ENCODE peak calls at places on chromosomes 3 and 15, in eight cellular contexts. One of them, this sample, is unnamed.

GRCh38 chr3:1583044-1583443 is 490.2 kb downstream of the CNTN6 start:
- DNase-seq in kidney glomerular epithelial cell: no peak
- DNase-seq in CD14-positive monocyte: no peak
- DNase-seq in NCI-H2171 treated with DMSO at 0.1 percent for 48 hours: no peak
- DNase-seq in fibroblast of mammary gland: no peak
- DNase-seq in memory B cell: no peak
- DNase-seq in AG04450: no peak
- DNase-seq in body of pancreas: no peak
- DNase-seq in this sample: no peak

GRCh38 chr3:16871915-16872842 is 12.6 kb upstream of the PLCL2 start:
- DNase-seq in kidney glomerular epithelial cell: no peak
- DNase-seq in CD14-positive monocyte: no peak
- DNase-seq in NCI-H2171 treated with DMSO at 0.1 percent for 48 hours: no peak
- DNase-seq in fibroblast of mammary gland: peak; percentile 66
- DNase-seq in memory B cell: no peak
- DNase-seq in AG04450: no peak
- DNase-seq in body of pancreas: no peak
- DNase-seq in this sample: no peak

GRCh38 chr3:46378426-46378942 is 7.7 kb downstream of the CCR5 start:
- DNase-seq in kidney glomerular epithelial cell: no peak
- DNase-seq in CD14-positive monocyte: peak; percentile 65
- DNase-seq in NCI-H2171 treated with DMSO at 0.1 percent for 48 hours: no peak
- DNase-seq in fibroblast of mammary gland: peak; percentile 57
- DNase-seq in memory B cell: peak; percentile 48
- DNase-seq in AG04450: peak; percentile 13
- DNase-seq in body of pancreas: peak; percentile 58
- DNase-seq in this sample: peak; percentile 54

GRCh38 chr15:80379671-80380070 is 24.5 kb upstream of the ARNT2 start:
- DNase-seq in kidney glomerular epithelial cell: no peak
- DNase-seq in CD14-positive monocyte: no peak
- DNase-seq in NCI-H2171 treated with DMSO at 0.1 percent for 48 hours: no peak
- DNase-seq in fibroblast of mammary gland: no peak
- DNase-seq in memory B cell: no peak
- DNase-seq in AG04450: no peak
- DNase-seq in body of pancreas: no peak
- DNase-seq in this sample: no peak

GRCh38 chr15:59570364-59570763 is 41.2 kb upstream of the GCNT3 start:
- DNase-seq in kidney glomerular epithelial cell: no peak
- DNase-seq in CD14-positive monocyte: no peak
- DNase-seq in NCI-H2171 treated with DMSO at 0.1 percent for 48 hours: no peak
- DNase-seq in fibroblast of mammary gland: no peak
- DNase-seq in memory B cell: no peak
- DNase-seq in AG04450: no peak
- DNase-seq in body of pancreas: no peak
- DNase-seq in this sample: no peak

GRCh38 chr15:80679167-80679804 is 15.8 kb upstream of the ABHD17C start:
- DNase-seq in kidney glomerular epithelial cell: no peak
- DNase-seq in CD14-positive monocyte: no peak
- DNase-seq in NCI-H2171 treated with DMSO at 0.1 percent for 48 hours: no peak
- DNase-seq in fibroblast of mammary gland: no peak
- DNase-seq in memory B cell: no peak
- DNase-seq in AG04450: no peak
- DNase-seq in body of pancreas: no peak
- DNase-seq in this sample: no peak

GRCh38 chr3:142028174-142028833 is 121.0 kb downstream of the TFDP2 start:
- DNase-seq in kidney glomerular epithelial cell: peak; percentile 75
- DNase-seq in CD14-positive monocyte: no peak
- DNase-seq in NCI-H2171 treated with DMSO at 0.1 percent for 48 hours: peak; percentile 81
- DNase-seq in fibroblast of mammary gland: peak; percentile 85
- DNase-seq in memory B cell: peak; percentile 16
- DNase-seq in AG04450: peak; percentile 57
- DNase-seq in body of pancreas: peak; percentile 20
- DNase-seq in this sample: peak; percentile 47

GRCh38 chr3:160409812-160410610 is 10.6 kb downstream of the SMC4 start:
- DNase-seq in kidney glomerular epithelial cell: no peak
- DNase-seq in CD14-positive monocyte: no peak
- DNase-seq in NCI-H2171 treated with DMSO at 0.1 percent for 48 hours: no peak
- DNase-seq in fibroblast of mammary gland: peak; percentile 40
- DNase-seq in memory B cell: no peak
- DNase-seq in AG04450: no peak
- DNase-seq in body of pancreas: no peak
- DNase-seq in this sample: no peak

GRCh38 chr15:68354923-68355322 is 77.0 kb downstream of the ITGA11 start:
- DNase-seq in kidney glomerular epithelial cell: peak; percentile 85
- DNase-seq in CD14-positive monocyte: no peak
- DNase-seq in NCI-H2171 treated with DMSO at 0.1 percent for 48 hours: no peak
- DNase-seq in fibroblast of mammary gland: peak; percentile 96
- DNase-seq in memory B cell: no peak
- DNase-seq in AG04450: peak; percentile 88
- DNase-seq in body of pancreas: no peak
- DNase-seq in this sample: no peak

GRCh38 chr3:46112296-46112695 is 85.0 kb upstream of the XCR1 start:
- DNase-seq in kidney glomerular epithelial cell: no peak
- DNase-seq in CD14-positive monocyte: no peak
- DNase-seq in NCI-H2171 treated with DMSO at 0.1 percent for 48 hours: no peak
- DNase-seq in fibroblast of mammary gland: peak; percentile 62
- DNase-seq in memory B cell: no peak
- DNase-seq in AG04450: no peak
- DNase-seq in body of pancreas: no peak
- DNase-seq in this sample: no peak

GRCh38 chr15:26773485-26773877 is 615 bp upstream of the GABRB3 start:
- DNase-seq in kidney glomerular epithelial cell: no peak
- DNase-seq in CD14-positive monocyte: no peak
- DNase-seq in NCI-H2171 treated with DMSO at 0.1 percent for 48 hours: peak; percentile 93
- DNase-seq in fibroblast of mammary gland: no peak
- DNase-seq in memory B cell: no peak
- DNase-seq in AG04450: no peak
- DNase-seq in body of pancreas: no peak
- DNase-seq in this sample: no peak

GRCh38 chr3:115525726-115526125 is 97.6 kb upstream of the GAP43 start:
- DNase-seq in kidney glomerular epithelial cell: no peak
- DNase-seq in CD14-positive monocyte: no peak
- DNase-seq in NCI-H2171 treated with DMSO at 0.1 percent for 48 hours: no peak
- DNase-seq in fibroblast of mammary gland: no peak
- DNase-seq in memory B cell: no peak
- DNase-seq in AG04450: no peak
- DNase-seq in body of pancreas: no peak
- DNase-seq in this sample: no peak

GRCh38 chr3:66195347-66195783 is 25.4 kb upstream of the SLC25A26 start:
- DNase-seq in kidney glomerular epithelial cell: peak; percentile 38
- DNase-seq in CD14-positive monocyte: no peak
- DNase-seq in NCI-H2171 treated with DMSO at 0.1 percent for 48 hours: peak; percentile 80
- DNase-seq in fibroblast of mammary gland: peak; percentile 52
- DNase-seq in memory B cell: no peak
- DNase-seq in AG04450: peak; percentile 55
- DNase-seq in body of pancreas: peak; percentile 32
- DNase-seq in this sample: no peak

GRCh38 chr3:171718493-171719205 is 91.6 kb downstream of the PLD1 start:
- DNase-seq in kidney glomerular epithelial cell: no peak
- DNase-seq in CD14-positive monocyte: no peak
- DNase-seq in NCI-H2171 treated with DMSO at 0.1 percent for 48 hours: peak; percentile 25
- DNase-seq in fibroblast of mammary gland: no peak
- DNase-seq in memory B cell: no peak
- DNase-seq in AG04450: no peak
- DNase-seq in body of pancreas: no peak
- DNase-seq in this sample: no peak

GRCh38 chr3:184584001-184584891 is 22.7 kb downstream of the EPHB3 start:
- DNase-seq in kidney glomerular epithelial cell: no peak
- DNase-seq in CD14-positive monocyte: no peak
- DNase-seq in NCI-H2171 treated with DMSO at 0.1 percent for 48 hours: no peak
- DNase-seq in fibroblast of mammary gland: no peak
- DNase-seq in memory B cell: no peak
- DNase-seq in AG04450: no peak
- DNase-seq in body of pancreas: no peak
- DNase-seq in this sample: no peak

GRCh38 chr3:139473155-139473771 is 3.1 kb downstream of the RBP2 start:
- DNase-seq in kidney glomerular epithelial cell: peak; percentile 62
- DNase-seq in CD14-positive monocyte: no peak
- DNase-seq in NCI-H2171 treated with DMSO at 0.1 percent for 48 hours: no peak
- DNase-seq in fibroblast of mammary gland: peak; percentile 11
- DNase-seq in memory B cell: no peak
- DNase-seq in AG04450: no peak
- DNase-seq in body of pancreas: no peak
- DNase-seq in this sample: no peak

GRCh38 chr3:120126016-120126415 is 31.8 kb upstream of the GSK3B start:
- DNase-seq in kidney glomerular epithelial cell: no peak
- DNase-seq in CD14-positive monocyte: no peak
- DNase-seq in NCI-H2171 treated with DMSO at 0.1 percent for 48 hours: no peak
- DNase-seq in fibroblast of mammary gland: no peak
- DNase-seq in memory B cell: no peak
- DNase-seq in AG04450: no peak
- DNase-seq in body of pancreas: no peak
- DNase-seq in this sample: no peak

GRCh38 chr3:25155696-25156471 is 272.2 kb upstream of the RARB start:
- DNase-seq in kidney glomerular epithelial cell: no peak
- DNase-seq in CD14-positive monocyte: no peak
- DNase-seq in NCI-H2171 treated with DMSO at 0.1 percent for 48 hours: no peak
- DNase-seq in fibroblast of mammary gland: no peak
- DNase-seq in memory B cell: no peak
- DNase-seq in AG04450: no peak
- DNase-seq in body of pancreas: no peak
- DNase-seq in this sample: no peak

This sample was measured in CD4-positive, alpha-beta memory T cell.